ENCODE peak calls at places on chromosome 3, in six cellular contexts. A is HCT116, G is cardiac muscle cell, W is dorsolateral prefrontal cortex, B is GM12865, I is left ventricle myocardium inferior. K is an unnamed sample.
A peak's percentile ranks its signal among the peaks of the same experiment; 100 is the strongest.

GRCh38 chr3:22587446-22587845 is 615.7 kb upstream of the UBE2E2 start:
- DNase-seq in I (no peak), W (no peak), B (no peak), A (no peak), G (no peak), K (no peak)

GRCh38 chr3:172449468-172450149 is 1.4 kb upstream of the GHSR start:
- DNase-seq in W (no peak), G (peak; percentile 79), A (no peak), B (no peak), I (no peak), K (no peak)

GRCh38 chr3:155007729-155008128 is 72.4 kb upstream of the MME start:
- DNase-seq in W (no peak), G (no peak), A (no peak), I (no peak), B (no peak), K (no peak)

GRCh38 chr3:157376596-157377300 is 59.9 kb upstream of the PTX3 start:
- DNase-seq in I (no peak), A (no peak), W (no peak), G (no peak), B (no peak), K (no peak)

GRCh38 chr3:184133840-184134745 is 1.1 kb upstream of the EIF2B5 start:
- DNase-seq in W (peak; percentile 93), I (peak; percentile 87), G (peak; percentile 90), B (peak; percentile 90), A (peak; percentile 85), K (peak; percentile 41)

GRCh38 chr3:195151866-195152526 is 119.0 kb downstream of the XXYLT1 start:
- DNase-seq in B (no peak), A (peak; percentile 7), W (no peak), I (no peak), G (no peak), K (no peak)

GRCh38 chr3:130894130-130894872 is 417 bp downstream of the ATP2C1 start:
- DNase-seq in B (peak; percentile 48), I (peak; percentile 34), W (peak; percentile 15), G (peak; percentile 38), A (no peak), K (no peak)

GRCh38 chr3:139388961-139389551 is 391 bp downstream of the COPB2 start:
- DNase-seq in I (no peak), W (no peak), B (peak; percentile 12), A (no peak), G (no peak), K (no peak)

GRCh38 chr3:51716805-51717204 is 9.9 kb downstream of the GRM2 start:
- DNase-seq in A (no peak), W (no peak), B (no peak), I (no peak), G (no peak), K (no peak)

GRCh38 chr3:141257971-141258370 is 26.3 kb downstream of the PXYLP1 start:
- DNase-seq in W (no peak), I (no peak), B (no peak), G (no peak), A (no peak), K (no peak)

GRCh38 chr3:135078283-135078682 is 283.2 kb downstream of the EPHB1 start:
- DNase-seq in A (no peak), W (no peak), G (no peak), I (no peak), B (no peak), K (no peak)

GRCh38 chr3:146550743-146551510 is 6.5 kb upstream of the PLSCR1 start:
- DNase-seq in A (peak; percentile 26), B (peak; percentile 61), G (no peak), I (no peak), W (no peak), K (no peak)

GRCh38 chr3:55327131-55327920 is 159.8 kb downstream of the WNT5A start:
- DNase-seq in W (no peak), G (no peak), I (no peak), B (no peak), A (no peak), K (no peak)

GRCh38 chr3:56874269-56874668 is 72.5 kb upstream of the ARHGEF3 start:
- DNase-seq in B (no peak), I (no peak), A (no peak), W (no peak), G (no peak), K (no peak)

GRCh38 chr3:44442591-44443309 is 34.7 kb downstream of the ZNF445 start:
- DNase-seq in I (no peak), W (no peak), G (no peak), B (no peak), A (no peak), K (no peak)

GRCh38 chr3:185549111-185549510 is 3.3 kb downstream of the LIPH start:
- DNase-seq in A (peak; percentile 84), W (peak; percentile 14), G (no peak), I (no peak), B (peak; percentile 35), K (no peak)

GRCh38 chr3:112568642-112569041 is 6.8 kb downstream of the SLC35A5 start:
- DNase-seq in G (no peak), B (no peak), I (no peak), W (no peak), A (no peak), K (no peak)

GRCh38 chr3:159239054-159239453 is 437.2 kb downstream of the MFSD1 start:
- DNase-seq in I (no peak), B (no peak), A (no peak), G (no peak), W (no peak), K (no peak)

DNA sequence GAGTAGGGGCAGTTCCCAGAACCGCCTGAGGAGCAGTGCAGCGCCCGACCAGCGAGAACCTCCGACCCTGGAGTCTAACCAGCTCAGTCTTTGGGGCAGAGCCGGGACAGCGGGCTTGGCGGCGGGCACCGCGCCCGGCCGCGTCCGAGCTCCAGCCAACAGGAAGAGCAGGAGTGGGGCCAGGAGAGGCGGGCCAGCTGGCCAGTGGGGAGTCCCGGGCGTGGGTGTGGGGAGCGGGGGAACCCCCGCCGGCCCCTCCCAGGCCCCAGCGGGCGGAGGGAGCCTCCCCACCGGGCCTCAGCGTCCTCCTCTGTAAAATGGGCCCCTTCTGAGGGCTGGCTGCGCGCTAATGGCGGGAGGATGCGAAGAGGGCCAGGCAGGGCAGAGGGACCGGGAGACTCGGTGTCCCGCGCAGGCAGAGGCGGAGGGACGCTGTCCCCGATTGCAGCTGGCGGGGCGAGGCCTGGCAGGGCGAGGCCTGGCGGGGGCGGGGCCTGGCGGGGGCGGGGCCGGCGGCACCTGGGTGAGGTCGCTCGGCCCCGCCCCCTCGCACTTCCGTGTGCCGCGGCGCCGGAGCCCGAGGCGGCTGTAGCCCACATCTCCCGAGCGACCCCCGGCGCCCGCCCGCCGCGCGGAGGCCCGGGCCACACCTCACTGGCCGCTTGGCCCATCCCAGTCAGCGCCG is at the start of gene PRKCD:
- DNase-seq in W (no peak), G (peak; percentile 67), B (peak; percentile 89), I (peak; percentile 84), A (peak; percentile 37), K (no peak)
- TF ChIP-seq CTCF in W (peak; percentile 42), G (peak; percentile 30), B (peak; percentile 58), I (peak; percentile 66), A (no peak), K (peak; percentile 77)

GRCh38 chr3:35950045-35950444 is 310.7 kb downstream of the ARPP21 start:
- DNase-seq in A (no peak), G (no peak), W (no peak), B (no peak), I (no peak), K (no peak)

GRCh38 chr3:35946857-35947514 is 307.7 kb downstream of the ARPP21 start:
- DNase-seq in B (no peak), G (no peak), A (no peak), W (no peak), I (no peak), K (no peak)

GRCh38 chr3:35946121-35946856 is 307.0 kb downstream of the ARPP21 start:
- DNase-seq in W (no peak), B (peak; percentile 8), A (no peak), G (peak; percentile 50), I (no peak), K (no peak)

GRCh38 chr3:35944915-35945710 is 305.8 kb downstream of the ARPP21 start:
- DNase-seq in I (no peak), W (no peak), A (no peak), G (no peak), B (no peak), K (no peak)
- H3K4me3 ChIP-seq in I (no peak overlapping the region), W (no peak overlapping the region), A (no peak overlapping the region), G (no peak overlapping the region), B (no peak overlapping the region), K (no peak overlapping the region)

GRCh38 chr3:13147344-13147743 is 74.1 kb upstream of the IQSEC1 start:
- DNase-seq in B (no peak), G (no peak), W (no peak), I (no peak), A (no peak), K (no peak)
- TF ChIP-seq CTCF in B (no peak), G (no peak), W (no peak), I (no peak), A (no peak), K (no peak)

DNA sequence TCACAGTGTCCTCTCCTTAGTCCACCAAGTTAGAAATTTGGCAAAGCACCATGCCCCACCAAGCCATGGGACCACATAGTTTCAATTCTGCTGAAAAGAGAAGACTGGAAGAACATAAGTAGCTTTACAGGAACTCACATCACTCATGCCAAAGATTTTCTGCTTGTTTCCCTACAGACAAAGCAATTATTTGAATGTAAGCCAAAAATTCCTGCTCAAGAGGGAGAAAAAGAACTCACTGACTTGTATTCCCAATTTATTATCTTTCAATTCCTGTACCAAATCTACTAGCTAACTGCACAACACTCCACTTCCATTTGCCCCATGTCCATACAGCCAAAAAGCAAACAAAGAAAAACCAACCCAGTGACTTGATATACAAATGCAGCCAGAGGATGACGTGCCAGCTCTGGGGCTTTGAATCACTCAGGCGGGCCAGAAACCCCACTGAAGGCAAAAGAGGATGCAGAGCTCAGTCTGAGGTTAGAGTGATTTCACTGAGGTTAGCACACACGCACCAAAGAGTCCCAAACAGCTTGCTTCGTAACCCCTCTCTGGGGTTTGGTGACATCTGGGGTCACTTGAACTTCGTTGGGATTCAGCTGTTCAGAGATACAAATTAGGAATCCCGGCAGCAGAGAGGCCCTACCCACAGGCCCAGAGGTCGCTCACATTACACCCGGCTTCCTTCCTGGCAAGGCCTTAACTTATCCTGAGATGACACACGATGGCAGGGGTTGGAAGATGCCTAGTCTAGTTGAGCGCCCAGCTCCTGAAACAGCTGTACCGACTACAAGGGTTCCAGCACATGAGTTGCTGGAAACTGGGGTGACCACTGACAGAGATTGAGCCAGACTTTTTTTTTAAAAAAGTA is 1.7 kb downstream of the RFTN1 start:
- DNase-seq in G (no peak), A (no peak), B (peak; percentile 96), I (peak; percentile 62), W (no peak), K (peak; percentile 94)
- H3K4me3 ChIP-seq in G (peak overlapping the region; percentile 87), A (no peak overlapping the region), B (peak overlapping the region; percentile 65), I (peak overlapping the region; percentile 82), W (peak overlapping the region; percentile 77), K (peak overlapping the region; percentile 96)